ENCODE peak calls at places on chromosomes 5 and 9, in seven cellular contexts. A, S, R, U, G, X and M are unnamed samples.

GRCh38 chr5:25295067-25295466 is 650.3 kb upstream of the CDH10 start:
- DNase-seq in A (no peak), S (no peak), R (no peak), U (no peak), G (no peak), X (no peak), M (no peak)

GRCh38 chr5:127648997-127649550 is at the start of gene CTXN3:
- DNase-seq in A (peak), S (no peak), R (no peak), U (no peak), G (no peak), X (no peak), M (no peak)

GRCh38 chr9:126491256-126491879 is 122.4 kb upstream of the LMX1B start:
- DNase-seq in A (peak), S (peak), R (peak), U (peak), G (peak), X (peak), M (no peak)

GRCh38 chr9:90956026-90956810 is 154.6 kb downstream of the SYK start:
- DNase-seq in A (no peak), S (no peak), R (no peak), U (no peak), G (no peak), X (no peak), M (no peak)

GRCh38 chr9:128232811-128233428 is 29.7 kb downstream of the DNM1 start:
- DNase-seq in A (no peak), S (no peak), R (no peak), U (no peak), G (no peak), X (no peak), M (no peak)

GRCh38 chr9:133357656-133358055 is 1.3 kb downstream of the SURF2 start:
- DNase-seq in A (no peak), S (no peak), R (no peak), U (no peak), G (no peak), X (no peak), M (no peak)

GRCh38 chr5:14156611-14157493 is 13.7 kb downstream of the TRIO start:
- DNase-seq in A (peak), S (peak), R (no peak), U (peak), G (peak), X (peak), M (no peak)

GRCh38 chr9:28134577-28134976 is 561.3 kb upstream of the C9orf72 start:
- DNase-seq in A (peak), S (no peak), R (no peak), U (no peak), G (no peak), X (peak), M (no peak)

GRCh38 chr9:33139421-33140228 is 27.5 kb downstream of the B4GALT1 start:
- DNase-seq in A (no peak), S (peak), R (no peak), U (no peak), G (peak), X (no peak), M (no peak)

GRCh38 chr5:158123595-158123994 is 264.6 kb upstream of the CLINT1 start:
- DNase-seq in A (no peak), S (no peak), R (no peak), U (no peak), G (no peak), X (no peak), M (no peak)

GRCh38 chr9:18333157-18333556 is 140.8 kb upstream of the ADAMTSL1 start:
- DNase-seq in A (no peak), S (no peak), R (no peak), U (no peak), G (peak), X (no peak), M (no peak)

GRCh38 chr5:149345892-149346222 is 558 bp downstream of the GRPEL2 start:
- DNase-seq in A (peak), S (no peak), R (no peak), U (no peak), G (peak), X (peak), M (no peak)

GRCh38 chr9:110006657-110007056 is 201.3 kb downstream of the C9orf152 start:
- DNase-seq in A (no peak), S (no peak), R (no peak), U (no peak), G (no peak), X (no peak), M (no peak)

GRCh38 chr5:151213803-151214613 is 9.9 kb downstream of the CCDC69 start:
- DNase-seq in A (no peak), S (no peak), R (peak), U (peak), G (peak), X (peak), M (peak)

GRCh38 chr5:137752873-137753226 is 1.3 kb downstream of the HNRNPA0 start:
- DNase-seq in A (no peak), S (no peak), R (no peak), U (peak), G (peak), X (peak), M (no peak)

GRCh38 chr5:159616967-159617366 is 286.7 kb upstream of the IL12B start:
- DNase-seq in A (no peak), S (peak), R (no peak), U (no peak), G (no peak), X (no peak), M (no peak)

GRCh38 chr9:89885156-89885555 is 280.3 kb downstream of the GADD45G start:
- DNase-seq in A (no peak), S (no peak), R (no peak), U (no peak), G (no peak), X (no peak), M (no peak)

GRCh38 chr5:175809531-175810121 is 61.8 kb upstream of the CPLX2 start:
- DNase-seq in A (no peak), S (peak), R (no peak), U (no peak), G (peak), X (peak), M (no peak)